ENCODE peak calls at places on chromosomes 16 and 17, in five cellular contexts. I is A549, X is K562, L is HepG2, C is GM12878. T is an unnamed sample.
A peak's percentile ranks its signal among the peaks of the same experiment; 100 is the strongest.

GRCh38 chr16:30958164-30959083 is 870 bp downstream of the SETD1A start:
- DNase-seq in I (peak; percentile 80), X (peak; percentile 89), L (peak; percentile 71), C (no peak), T (peak; percentile 75)

GRCh38 chr17:45427181-45427835 is 5.4 kb downstream of the ARHGAP27 start:
- DNase-seq in I (no peak), X (no peak), L (no peak), C (no peak), T (no peak)

GRCh38 chr16:81446318-81447275 is 2.0 kb downstream of the CMIP start:
- DNase-seq in I (peak; percentile 79), X (no peak), L (no peak), C (no peak), T (peak; percentile 44)

GRCh38 chr16:47492428-47493357 is 31.6 kb downstream of the PHKB start:
- DNase-seq in I (no peak), X (peak; percentile 84), L (peak; percentile 92), C (peak; percentile 76), T (peak; percentile 21)

GRCh38 chr17:49146620-49147306 is 14.2 kb downstream of the B4GALNT2 start:
- DNase-seq in I (peak; percentile 87), X (no peak), L (peak; percentile 65), C (no peak), T (no peak)

GRCh38 chr16:58507195-58507962 is 7.4 kb downstream of the NDRG4 start:
- DNase-seq in I (no peak), X (no peak), L (no peak), C (no peak), T (peak; percentile 50)

GRCh38 chr16:17470871-17471744 is at the start of gene XYLT1:
- DNase-seq in I (peak; percentile 25), X (peak; percentile 40), L (no peak), C (no peak), T (peak; percentile 82)

GRCh38 chr16:50878536-50878935 is 136.7 kb downstream of the CYLD start:
- DNase-seq in I (no peak), X (no peak), L (no peak), C (no peak), T (no peak)

GRCh38 chr17:56737741-56738161 is 96.0 kb downstream of the C17orf67 start:
- DNase-seq in I (no peak), X (no peak), L (no peak), C (no peak), T (no peak)

DNA sequence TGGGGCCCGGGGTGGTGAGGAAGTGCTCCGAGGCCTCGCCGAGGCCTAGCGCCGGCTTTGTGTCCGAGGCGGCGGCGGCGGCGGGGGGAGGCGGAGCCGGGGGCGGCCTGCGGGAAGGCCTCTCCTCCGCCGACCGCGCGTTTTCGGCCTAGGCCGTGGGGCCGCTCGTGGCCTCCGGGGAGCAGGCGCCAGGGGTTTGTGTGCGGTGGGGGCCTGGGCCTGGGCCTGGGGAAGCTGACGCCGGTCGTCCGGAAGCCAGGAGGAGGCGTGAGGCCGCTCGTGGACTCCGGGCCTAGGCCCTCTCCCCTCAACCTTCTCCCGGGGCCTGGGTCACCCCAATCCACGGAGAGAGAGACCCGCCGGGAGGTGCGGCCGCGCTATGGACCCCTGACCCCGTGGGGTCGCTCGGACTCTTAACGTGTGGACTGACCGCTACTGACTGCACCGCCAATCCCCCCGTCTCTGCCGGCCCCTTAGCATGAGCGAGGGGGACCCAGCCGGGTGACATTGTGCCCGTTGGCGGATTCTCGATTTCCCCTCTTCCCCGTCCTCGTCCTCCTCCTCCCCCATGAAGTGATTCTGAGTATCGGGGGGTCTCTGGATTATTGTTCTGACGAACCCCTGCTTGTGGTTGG is 601 bp downstream of the RBBP6 start:
- DNase-seq in I (no peak), X (peak; percentile 36), L (no peak), C (no peak), T (peak; percentile 33)
- TF ChIP-seq JUNB in I (no peak), X (no peak), L (no peak), C (no peak), T (no peak)

GRCh38 chr16:354971-355441 is 2.5 kb upstream of the AXIN1 start:
- DNase-seq in I (no peak), X (no peak), L (no peak), C (no peak), T (no peak)

GRCh38 chr16:354286-354881 is 1.9 kb upstream of the AXIN1 start:
- DNase-seq in I (no peak), X (no peak), L (no peak), C (no peak), T (no peak)

GRCh38 chr16:351804-352520 is 561 bp downstream of the AXIN1 start:
- DNase-seq in I (no peak), X (no peak), L (no peak), C (no peak), T (peak; percentile 61)

GRCh38 chr16:353404-354285 is 1.1 kb upstream of the AXIN1 start:
- DNase-seq in I (no peak), X (no peak), L (no peak), C (no peak), T (no peak)

DNA sequence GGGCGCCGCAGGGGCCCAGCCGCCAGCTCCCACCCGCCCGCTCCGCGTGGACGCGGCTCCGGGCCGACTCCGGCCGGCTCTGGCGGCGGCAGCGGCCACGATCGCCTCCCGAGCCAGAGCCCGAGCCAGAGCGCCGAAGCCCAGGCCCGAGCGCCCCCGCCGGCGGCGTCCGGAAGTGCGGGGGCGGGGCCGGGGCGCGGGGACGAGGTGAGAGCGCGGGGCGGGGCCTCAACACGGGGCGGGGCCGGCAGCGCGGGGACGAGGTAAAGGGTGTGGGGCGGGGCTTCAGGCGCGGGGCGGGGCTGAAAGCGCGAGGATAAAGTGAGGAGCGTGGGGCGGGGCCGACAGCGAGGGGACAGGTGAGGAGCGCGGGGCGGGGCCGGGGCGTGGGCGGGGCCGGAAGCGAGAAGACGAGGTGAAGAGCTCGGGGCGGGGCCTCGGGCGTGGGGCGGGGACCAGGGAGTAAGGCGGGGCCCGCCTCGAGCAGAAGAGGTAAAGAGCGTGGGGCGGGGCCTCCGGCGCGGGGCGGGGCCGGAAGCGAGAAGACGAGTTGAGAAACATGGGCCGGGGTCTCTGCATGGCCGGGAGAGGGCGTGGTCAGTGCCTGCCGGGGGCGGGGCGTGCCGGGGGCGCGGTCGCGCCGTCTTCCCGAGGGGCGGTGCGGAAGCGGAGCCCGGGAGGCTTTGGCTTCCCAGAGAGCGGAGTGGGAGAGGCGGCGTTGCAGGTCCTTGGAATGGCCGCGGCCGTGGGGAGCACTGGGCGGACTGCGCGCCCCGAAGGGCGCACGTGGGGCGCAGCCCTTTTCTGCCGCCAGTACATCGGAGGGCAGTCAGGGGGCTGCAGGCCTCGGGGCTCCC is at the start of gene AXIN1:
- DNase-seq in I (peak; percentile 59), X (peak; percentile 96), L (peak; percentile 93), C (peak; percentile 64), T (peak; percentile 100)
- TF ChIP-seq CTCF in I (peak; percentile 62), X (no peak), L (peak; percentile 57), C (peak; percentile 29), T (peak; percentile 57)

GRCh38 chr16:68376590-68376989 is 65.8 kb downstream of the PRMT7 start:
- DNase-seq in I (no peak), X (no peak), L (no peak), C (no peak), T (no peak)
- H3K4me2 ChIP-seq in I (no peak overlapping the region), X (no peak overlapping the region), L (no peak overlapping the region), C (no peak overlapping the region), T (no peak overlapping the region)

GRCh38 chr17:13038931-13039665 is 21.3 kb upstream of the ELAC2 start:
- DNase-seq in I (no peak), X (no peak), L (no peak), C (no peak), T (no peak)

GRCh38 chr17:13031718-13032350 is 14.0 kb upstream of the ELAC2 start:
- DNase-seq in I (peak; percentile 52), X (peak; percentile 62), L (peak; percentile 10), C (no peak), T (peak; percentile 79)

GRCh38 chr17:13036776-13037175 is 18.9 kb upstream of the ELAC2 start:
- DNase-seq in I (no peak), X (no peak), L (no peak), C (no peak), T (no peak)
- TF ChIP-seq JUNB in I (no peak), X (no peak), L (no peak), C (no peak), T (no peak)

GRCh38 chr16:85328665-85329058 is 216.4 kb upstream of the CIBAR2 start:
- DNase-seq in I (no peak), X (peak; percentile 73), L (no peak), C (no peak), T (peak; percentile 86)

GRCh38 chr16:85327731-85328664 is 215.7 kb upstream of the CIBAR2 start:
- DNase-seq in I (no peak), X (peak; percentile 90), L (no peak), C (no peak), T (peak; percentile 99)

GRCh38 chr16:85329999-85330693 is 217.9 kb upstream of the CIBAR2 start:
- DNase-seq in I (no peak), X (no peak), L (no peak), C (no peak), T (no peak)

GRCh38 chr16:85330694-85331188 is 218.5 kb upstream of the CIBAR2 start:
- DNase-seq in I (peak; percentile 85), X (peak; percentile 81), L (peak; percentile 72), C (no peak), T (peak; percentile 96)

GRCh38 chr16:85329059-85329812 is 217.0 kb upstream of the CIBAR2 start:
- DNase-seq in I (no peak), X (peak; percentile 52), L (no peak), C (no peak), T (peak; percentile 80)
- TF ChIP-seq CTCF in I (no peak), X (no peak), L (peak; percentile 49), C (no peak), T (peak; percentile 21)

GRCh38 chr16:89446136-89446974 is 44.0 kb downstream of the ANKRD11 start:
- DNase-seq in I (no peak), X (no peak), L (no peak), C (no peak), T (no peak)
- H3K4me2 ChIP-seq in I (no peak overlapping the region), X (no peak overlapping the region), L (no peak overlapping the region), C (no peak overlapping the region), T (no peak overlapping the region)

DNA sequence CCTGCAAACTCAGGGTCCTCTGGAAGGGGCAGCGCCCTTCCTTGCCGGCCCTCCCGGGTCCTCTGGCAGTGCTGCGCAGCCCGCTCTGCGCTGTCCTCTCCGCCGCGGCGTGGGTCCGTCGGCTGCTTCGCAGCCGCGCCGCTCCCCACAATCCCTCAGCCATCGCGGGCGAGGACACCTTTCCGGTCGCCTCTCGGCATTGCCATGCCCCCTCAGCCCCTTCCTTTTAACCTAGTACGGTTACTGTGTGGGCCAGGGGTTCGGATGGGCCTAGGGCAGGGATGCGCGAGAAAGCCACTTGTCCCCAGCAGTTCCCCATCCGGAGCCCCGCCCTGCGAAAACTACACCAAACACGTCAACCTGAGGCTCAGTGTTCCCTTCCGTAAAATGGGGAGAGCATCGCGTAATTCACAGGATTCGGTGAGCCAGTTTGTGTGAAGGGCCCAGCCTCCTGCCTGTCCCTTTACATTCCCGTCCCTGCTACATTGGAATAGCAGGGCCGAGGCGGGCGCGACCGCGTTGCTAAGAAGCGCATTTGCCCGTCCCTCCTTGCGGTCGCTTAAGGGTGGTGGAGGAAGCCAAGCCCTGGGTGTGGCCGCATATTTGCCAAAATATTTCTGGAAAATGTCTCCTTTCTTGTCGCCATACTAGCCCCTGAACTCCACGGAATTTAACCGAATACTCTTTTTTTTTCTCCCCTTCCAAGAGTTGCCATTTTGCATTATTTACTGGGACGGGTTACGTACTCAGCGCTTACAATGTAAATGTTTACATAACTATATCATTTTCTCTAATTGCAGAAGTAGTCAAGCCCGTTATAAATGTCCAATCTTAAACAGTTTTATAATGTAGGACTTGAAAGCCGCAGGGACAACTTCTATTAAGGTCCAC is 13.2 kb downstream of the COPZ2 start:
- DNase-seq in I (peak; percentile 49), X (no peak), L (no peak), C (no peak), T (peak; percentile 68)
- TF ChIP-seq JUNB in I (no peak), X (no peak), L (no peak), C (no peak), T (no peak)

T was measured in GM23338.